ENCODE peak calls at places on chromosome 1, in five cellular contexts. Z is IMR-90; J is NCI-H187; T is lower lobe of right lung; W is activated naive CD4-positive, alpha-beta T cell treated with Interleukin-2 at 50 U/mL for 16 hours. F is an unnamed sample.
A peak's percentile ranks its signal among the peaks of the same experiment; 100 is the strongest.

GRCh38 chr1:60904079-60904852 is 178.1 kb upstream of the NFIA start:
- DNase-seq in J (no peak), Z (no peak), T (no peak), W (no peak), F (no peak)

GRCh38 chr1:89822109-89822962 is 1.5 kb downstream of the LRRC8D start:
- DNase-seq in Z (no peak), J (no peak), W (no peak), T (no peak), F (no peak)

GRCh38 chr1:241610056-241610815 is 29.9 kb downstream of the CHML start:
- DNase-seq in J (no peak), W (no peak), Z (peak; percentile 60), T (no peak), F (no peak)

GRCh38 chr1:153779781-153780541 is 4.8 kb downstream of the SLC27A3 start:
- DNase-seq in T (peak; percentile 32), W (no peak), Z (no peak), J (no peak), F (no peak)

GRCh38 chr1:210246447-210246846 is 13.9 kb downstream of the SERTAD4 start:
- DNase-seq in Z (peak; percentile 36), J (no peak), W (no peak), T (no peak), F (no peak)

GRCh38 chr1:159302036-159302435 is at the start of gene FCER1A:
- DNase-seq in J (no peak), Z (no peak), T (no peak), W (no peak), F (no peak)

GRCh38 chr1:113830039-113830438 is 17.8 kb upstream of the RSBN1 start:
- DNase-seq in J (no peak), T (no peak), W (no peak), Z (peak; percentile 61), F (no peak)

GRCh38 chr1:184225501-184226487 is 161.0 kb upstream of the C1orf21 start:
- DNase-seq in J (no peak), Z (no peak), T (no peak), W (no peak), F (no peak)

GRCh38 chr1:181083842-181084605 is 4.5 kb upstream of the IER5 start:
- DNase-seq in J (peak; percentile 52), Z (no peak), T (peak; percentile 62), W (peak; percentile 55), F (peak; percentile 46)

GRCh38 chr1:246608616-246609376 is 42.5 kb downstream of the CNST start:
- DNase-seq in T (peak; percentile 93), J (peak; percentile 0), Z (peak; percentile 97), W (peak; percentile 29), F (no peak)

GRCh38 chr1:38082678-38083317 is 36.2 kb upstream of the POU3F1 start:
- DNase-seq in T (no peak), Z (no peak), W (no peak), J (no peak), F (no peak)

GRCh38 chr1:32981003-32981909 is 16.6 kb upstream of the RNF19B start:
- DNase-seq in Z (peak; percentile 94), T (peak; percentile 78), W (peak; percentile 64), J (no peak), F (peak; percentile 76)

GRCh38 chr1:154182342-154183044 is 9.4 kb downstream of the TPM3 start:
- DNase-seq in W (peak; percentile 80), Z (peak; percentile 84), T (peak; percentile 92), J (peak; percentile 36), F (peak; percentile 89)

GRCh38 chr1:165827199-165828102 is at the start of gene UCK2:
- DNase-seq in T (peak; percentile 81), W (peak; percentile 68), Z (peak; percentile 76), J (peak; percentile 93), F (peak; percentile 78)

GRCh38 chr1:94247146-94248094 is 10.0 kb upstream of the ARHGAP29 start:
- DNase-seq in T (peak; percentile 89), W (no peak), Z (peak; percentile 36), J (peak; percentile 20), F (peak; percentile 41)

GRCh38 chr1:65395887-65396612 is 24.4 kb upstream of the LEPR start:
- DNase-seq in W (no peak), Z (peak; percentile 59), T (no peak), J (no peak), F (peak; percentile 30)

GRCh38 chr1:53011175-53011574 is 50.8 kb upstream of the PODN start:
- DNase-seq in Z (no peak), J (no peak), W (no peak), T (no peak), F (no peak)

F was measured in T-helper 2 cell treated with Interferon-gamma antibody and Interleukin-4, amounts not matched to agents 5 μg/mL and 100 μg/mL, for 36 hours.